ENCODE peak calls at places on chromosomes 2 and 18, in nine cellular contexts. J, P, W, B, M, K, U, I and F are unnamed samples.

GRCh38 chr2:207930747-207931146 is 94.6 kb downstream of the PLEKHM3 start:
- DNase-seq in J (no peak), P (no peak), W (no peak), B (no peak), M (no peak), K (no peak), U (peak; percentile 33), I (peak; percentile 2), F (no peak)

GRCh38 chr2:95115418-95115817 is 6.2 kb downstream of the MRPS5 start:
- DNase-seq in J (peak; percentile 22), P (peak; percentile 61), W (peak; percentile 49), B (peak; percentile 73), M (peak; percentile 70), K (peak; percentile 47), U (peak; percentile 67), I (peak; percentile 36), F (peak; percentile 81)

GRCh38 chr2:205540066-205540465 is 142.2 kb upstream of the NRP2 start:
- DNase-seq in J (no peak), P (no peak), W (no peak), B (no peak), M (no peak), K (no peak), U (no peak), I (no peak), F (peak; percentile 89)

GRCh38 chr2:150346806-150347205 is 140.7 kb downstream of the RND3 start:
- DNase-seq in J (no peak), P (no peak), W (no peak), B (no peak), M (no peak), K (no peak), U (no peak), I (peak; percentile 61), F (no peak)

GRCh38 chr2:233320470-233320869 is 12.9 kb downstream of the SAG start:
- DNase-seq in J (no peak), P (no peak), W (no peak), B (no peak), M (no peak), K (no peak), U (no peak), I (no peak), F (no peak)

GRCh38 chr2:162155093-162155492 is 3.0 kb upstream of the GCG start:
- DNase-seq in J (no peak), P (no peak), W (no peak), B (no peak), M (no peak), K (no peak), U (no peak), I (no peak), F (peak; percentile 44)

GRCh38 chr2:241412144-241412543 is 56.1 kb downstream of the FARP2 start:
- DNase-seq in J (no peak), P (peak; percentile 97), W (no peak), B (no peak), M (no peak), K (peak; percentile 19), U (peak; percentile 22), I (peak; percentile 77), F (peak; percentile 84)

GRCh38 chr18:44909191-44909719 is 228.6 kb downstream of the SETBP1 start:
- DNase-seq in J (no peak), P (no peak), W (no peak), B (no peak), M (no peak), K (no peak), U (no peak), I (no peak), F (no peak)

GRCh38 chr2:168348076-168348475 is 100.7 kb upstream of the STK39 start:
- DNase-seq in J (no peak), P (peak; percentile 24), W (no peak), B (no peak), M (no peak), K (peak; percentile 54), U (peak; percentile 11), I (peak; percentile 15), F (peak; percentile 71)

GRCh38 chr18:54742654-54743053 is 85.6 kb upstream of the RAB27B start:
- DNase-seq in J (peak; percentile 65), P (peak; percentile 99), W (peak; percentile 67), B (peak; percentile 79), M (no peak), K (no peak), U (peak; percentile 36), I (peak; percentile 99), F (no peak)

GRCh38 chr2:44098050-44098449 is 70.6 kb upstream of the PPM1B start:
- DNase-seq in J (no peak), P (no peak), W (no peak), B (no peak), M (no peak), K (no peak), U (no peak), I (no peak), F (no peak)

GRCh38 chr2:158321264-158321663 is 135.3 kb downstream of the CCDC148 start:
- DNase-seq in J (no peak), P (peak; percentile 45), W (no peak), B (no peak), M (no peak), K (no peak), U (peak; percentile 53), I (peak; percentile 85), F (no peak)

GRCh38 chr2:221527759-221528444 is 44.2 kb downstream of the EPHA4 start:
- DNase-seq in J (no peak), P (peak; percentile 45), W (no peak), B (no peak), M (no peak), K (no peak), U (no peak), I (peak; percentile 46), F (no peak)

GRCh38 chr2:240814946-240815760 is 4.9 kb downstream of the KIF1A start:
- DNase-seq in J (no peak), P (no peak), W (no peak), B (no peak), M (no peak), K (no peak), U (no peak), I (no peak), F (no peak)

GRCh38 chr2:191001032-191001431 is 12.9 kb downstream of the STAT1 start:
- DNase-seq in J (no peak), P (no peak), W (no peak), B (no peak), M (no peak), K (no peak), U (no peak), I (no peak), F (no peak)

GRCh38 chr18:46641917-46642316 is 15.1 kb downstream of the LOXHD1 start:
- DNase-seq in J (no peak), P (no peak), W (no peak), B (no peak), M (no peak), K (no peak), U (no peak), I (no peak), F (no peak)

GRCh38 chr2:127081826-127082633 is 24.9 kb downstream of the BIN1 start:
- DNase-seq in J (no peak), P (peak; percentile 11), W (no peak), B (no peak), M (peak; percentile 88), K (peak; percentile 52), U (peak; percentile 58), I (no peak), F (peak; percentile 49)

GRCh38 chr2:28649481-28650260 is 102.0 kb upstream of the PPP1CB start:
- DNase-seq in J (no peak), P (peak; percentile 58), W (no peak), B (no peak), M (no peak), K (no peak), U (no peak), I (no peak), F (no peak)

DNA sequence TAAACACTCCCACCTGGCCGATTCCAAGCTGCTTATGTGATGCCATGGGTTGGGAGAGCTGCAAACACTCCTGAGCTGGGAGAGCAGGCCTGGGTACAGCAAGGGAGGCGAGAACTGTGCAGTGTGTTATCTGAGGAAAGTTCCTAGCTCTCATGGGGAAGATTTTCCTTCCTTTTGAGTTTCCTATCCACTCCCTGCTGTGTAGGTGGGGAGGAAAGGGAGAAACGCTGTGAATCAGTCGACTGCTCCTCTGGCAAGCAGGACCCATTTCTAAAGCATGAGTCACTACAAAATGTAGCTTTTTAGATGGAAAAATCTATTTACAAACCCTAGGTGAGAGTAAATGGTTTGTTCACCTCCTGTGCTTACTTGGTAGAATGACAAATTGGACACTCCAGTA is 80.4 kb downstream of the SH3RF3 start:
- DNase-seq in J (no peak), P (peak; percentile 89), W (no peak), B (peak; percentile 58), M (no peak), K (no peak), U (peak; percentile 62), I (peak; percentile 83), F (no peak)
- H3K4me1 ChIP-seq in J (no peaks in the 10 kb centered on the region), P (peaks cover 31% of the 10 kb centered on the region), W (no peaks in the 10 kb centered on the region), B (peaks cover 43% of the 10 kb centered on the region), M (peaks cover 37% of the 10 kb centered on the region), K (peaks cover 8% of the 10 kb centered on the region), U (peaks cover 48% of the 10 kb centered on the region), I (peaks cover 32% of the 10 kb centered on the region), F (peaks cover 83% of the 10 kb centered on the region)

DNA sequence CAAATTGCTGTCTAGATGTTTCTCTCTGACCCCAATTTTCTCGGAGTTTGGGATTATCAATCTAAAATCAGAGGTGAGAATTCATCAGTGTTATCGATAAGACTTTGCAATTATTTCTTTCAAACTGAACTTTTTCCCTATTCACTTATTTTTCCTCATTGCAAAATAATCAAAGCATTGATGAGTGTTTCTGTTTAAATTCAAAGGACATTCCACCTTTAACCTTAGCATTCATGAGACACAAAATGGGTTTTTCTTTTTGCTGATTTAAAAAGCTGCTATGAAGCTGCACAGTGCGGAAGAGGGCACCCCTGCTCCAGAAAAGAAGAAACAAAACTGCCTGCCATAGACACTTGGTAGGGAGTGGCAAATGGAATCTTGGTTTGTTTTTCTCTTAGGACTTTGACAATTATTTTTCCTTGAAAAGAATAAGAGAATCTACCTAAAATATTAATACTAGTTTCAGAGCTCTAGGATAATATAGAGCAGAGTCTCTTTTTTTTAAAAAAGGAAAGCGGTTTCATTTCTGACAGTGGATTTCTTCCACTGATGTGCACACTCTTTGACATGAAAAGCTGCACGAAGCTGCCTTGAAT is 203.4 kb downstream of the TGIF1 start:
- DNase-seq in J (no peak), P (no peak), W (no peak), B (no peak), M (no peak), K (no peak), U (no peak), I (no peak), F (no peak)
- H3K4me1 ChIP-seq in J (no peaks in the 10 kb centered on the region), P (peaks cover 27% of the 10 kb centered on the region), W (peaks cover 14% of the 10 kb centered on the region), B (peaks cover 30% of the 10 kb centered on the region), M (no peaks in the 10 kb centered on the region), K (peaks cover 58% of the 10 kb centered on the region), U (peaks cover 57% of the 10 kb centered on the region), I (peaks cover 40% of the 10 kb centered on the region), F (no peaks in the 10 kb centered on the region)

GRCh38 chr2:239804161-239805042 is 220.7 kb downstream of the NDUFA10 start:
- DNase-seq in J (no peak), P (no peak), W (peak; percentile 4), B (peak; percentile 11), M (no peak), K (no peak), U (no peak), I (no peak), F (no peak)
- H3K4me1 ChIP-seq in J (no peaks in the 10 kb centered on the region), P (no peaks in the 10 kb centered on the region), W (no peaks in the 10 kb centered on the region), B (no peaks in the 10 kb centered on the region), M (no peaks in the 10 kb centered on the region), K (no peaks in the 10 kb centered on the region), U (no peaks in the 10 kb centered on the region), I (no peaks in the 10 kb centered on the region), F (no peaks in the 10 kb centered on the region)

DNA sequence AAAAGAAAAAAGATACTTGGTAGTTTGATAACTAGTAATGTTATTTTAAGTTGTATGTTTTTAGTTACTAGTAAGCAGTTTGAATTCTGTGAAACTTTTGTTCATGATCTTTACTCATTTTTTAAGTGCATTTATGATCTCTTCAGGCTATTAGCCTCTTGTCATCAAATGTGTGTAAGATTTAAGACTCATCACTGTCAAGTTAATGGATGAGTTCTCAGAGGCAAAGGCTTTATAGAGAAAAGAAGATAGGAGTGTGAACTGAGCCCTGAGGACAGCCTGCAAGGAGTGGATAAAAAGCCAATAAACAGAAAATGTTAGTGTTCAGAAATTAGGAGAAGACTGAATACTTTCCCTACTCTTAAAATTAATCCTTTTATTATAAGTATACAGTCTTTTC is 13.5 kb downstream of the NDUFV2 start:
- DNase-seq in J (no peak), P (no peak), W (no peak), B (no peak), M (no peak), K (no peak), U (no peak), I (no peak), F (no peak)
- H3K4me1 ChIP-seq in J (peaks cover 66% of the 10 kb centered on the region), P (peaks cover 16% of the 10 kb centered on the region), W (peaks cover 9% of the 10 kb centered on the region), B (peaks cover 67% of the 10 kb centered on the region), M (peaks cover 91% of the 10 kb centered on the region), K (peaks cover 8% of the 10 kb centered on the region), U (peaks cover 83% of the 10 kb centered on the region), I (peaks cover 20% of the 10 kb centered on the region), F (peaks cover 30% of the 10 kb centered on the region)